ENCODE peak calls at places on chromosomes 13 and 19, in five cellular contexts. U is brain microvascular endothelial cell, O is IMR-90, L is stomach, Y is uterus. R is an unnamed sample.
A peak's percentile ranks its signal among the peaks of the same experiment; 100 is the strongest.

GRCh38 chr19:51036519-51036918 is 1.7 kb upstream of the KLK12 start:
- DNase-seq in U (no peak), O (no peak), L (no peak), Y (no peak), R (no peak)

GRCh38 chr19:4375620-4376228 is 24.6 kb downstream of the SH3GL1 start:
- DNase-seq in U (peak; percentile 59), O (peak; percentile 81), L (no peak), Y (peak; percentile 52), R (no peak)

GRCh38 chr19:49374665-49375434 is 11.2 kb downstream of the DKKL1 start:
- DNase-seq in U (no peak), O (no peak), L (no peak), Y (no peak), R (no peak)

GRCh38 chr13:32947886-32948285 is 68.3 kb upstream of the KL start:
- DNase-seq in U (no peak), O (no peak), L (no peak), Y (no peak), R (no peak)

GRCh38 chr19:8536282-8536681 is 22.3 kb upstream of the ZNF414 start:
- DNase-seq in U (no peak), O (no peak), L (no peak), Y (no peak), R (no peak)

GRCh38 chr19:39398297-39398864 is 7.2 kb downstream of the MED29 start:
- DNase-seq in U (peak; percentile 73), O (peak; percentile 84), L (peak; percentile 73), Y (peak; percentile 60), R (no peak)

GRCh38 chr13:41505209-41505835 is 48.0 kb downstream of the RGCC start:
- DNase-seq in U (peak; percentile 94), O (peak; percentile 96), L (no peak), Y (no peak), R (peak; percentile 11)

GRCh38 chr13:40261361-40261760 is 405.1 kb downstream of the FOXO1 start:
- DNase-seq in U (no peak), O (no peak), L (no peak), Y (no peak), R (no peak)

GRCh38 chr13:71886880-71887279 is 19.9 kb upstream of the DACH1 start:
- DNase-seq in U (no peak), O (no peak), L (no peak), Y (no peak), R (no peak)

GRCh38 chr19:39470724-39471339 is 9.8 kb upstream of the TIMM50 start:
- DNase-seq in U (peak; percentile 11), O (peak; percentile 12), L (no peak), Y (no peak), R (no peak)

GRCh38 chr19:55855160-55855559 is 18.8 kb downstream of the NLRP4 start:
- DNase-seq in U (no peak), O (no peak), L (no peak), Y (no peak), R (no peak)

GRCh38 chr13:49459580-49459979 is 15.5 kb downstream of the SETDB2 start:
- DNase-seq in U (no peak), O (no peak), L (no peak), Y (no peak), R (no peak)

GRCh38 chr19:55171440-55171839 is 5.0 kb upstream of the DNAAF3 start:
- DNase-seq in U (no peak), O (no peak), L (no peak), Y (no peak), R (no peak)

GRCh38 chr13:100129605-100130004 is 40.7 kb downstream of the PCCA start:
- DNase-seq in U (no peak), O (no peak), L (no peak), Y (no peak), R (no peak)

GRCh38 chr19:16527971-16528521 is 14.2 kb downstream of the CHERP start:
- DNase-seq in U (no peak), O (no peak), L (peak; percentile 41), Y (no peak), R (no peak)

GRCh38 chr19:35144600-35145436 is 1.8 kb downstream of the FXYD7 start:
- DNase-seq in U (no peak), O (no peak), L (peak; percentile 76), Y (no peak), R (no peak)

GRCh38 chr13:111897846-111898215 is 169.1 kb upstream of the SOX1 start:
- DNase-seq in U (no peak), O (no peak), L (no peak), Y (no peak), R (no peak)

GRCh38 chr13:85497652-85498051 is 301.6 kb downstream of the SLITRK6 start:
- DNase-seq in U (peak; percentile 99), O (peak; percentile 97), L (no peak), Y (no peak), R (peak; percentile 95)

GRCh38 chr13:19587635-19588300 is 26.4 kb upstream of the TPTE2 start:
- DNase-seq in U (peak; percentile 63), O (peak; percentile 52), L (no peak), Y (no peak), R (no peak)

GRCh38 chr13:33999830-34000605 is 182.1 kb downstream of the RFC3 start:
- DNase-seq in U (no peak), O (no peak), L (no peak), Y (no peak), R (no peak)

GRCh38 chr13:109900723-109901122 is 114.3 kb upstream of the IRS2 start:
- DNase-seq in U (no peak), O (no peak), L (no peak), Y (no peak), R (no peak)

GRCh38 chr13:77381059-77381458 is 54.2 kb upstream of the MYCBP2 start:
- DNase-seq in U (no peak), O (no peak), L (no peak), Y (no peak), R (no peak)

GRCh38 chr13:103188688-103189326 is 122.6 kb upstream of the SLC10A2 start:
- DNase-seq in U (no peak), O (no peak), L (no peak), Y (no peak), R (no peak)

GRCh38 chr13:46751811-46752635 is 44.9 kb downstream of the ESD start:
- DNase-seq in U (no peak), O (peak; percentile 45), L (no peak), Y (no peak), R (no peak)

GRCh38 chr19:43997631-43998290 is 5.0 kb upstream of the ZNF230 start:
- DNase-seq in U (peak; percentile 9), O (peak; percentile 24), L (no peak), Y (no peak), R (no peak)

GRCh38 chr19:34253711-34254551 is 423 bp upstream of the GARRE1 start:
- DNase-seq in U (no peak), O (peak; percentile 47), L (no peak), Y (peak; percentile 83), R (no peak)

GRCh38 chr19:45137179-45137761 is 23.5 kb downstream of the NKPD1 start:
- DNase-seq in U (no peak), O (no peak), L (no peak), Y (no peak), R (no peak)

GRCh38 chr19:14409157-14410053 is 9.7 kb downstream of the DDX39A start:
- DNase-seq in U (no peak), O (no peak), L (no peak), Y (no peak), R (no peak)

GRCh38 chr13:51225034-51225433 is 2.8 kb downstream of the FAM124A start:
- DNase-seq in U (no peak), O (no peak), L (no peak), Y (no peak), R (no peak)

GRCh38 chr13:84844473-84844872 is 954.7 kb downstream of the SLITRK6 start:
- DNase-seq in U (no peak), O (no peak), L (no peak), Y (no peak), R (no peak)

GRCh38 chr19:28710278-28710677 is 502.7 kb downstream of the UQCRFS1 start:
- DNase-seq in U (no peak), O (peak; percentile 67), L (no peak), Y (no peak), R (peak; percentile 36)

GRCh38 chr19:8148410-8149231 is 771 bp downstream of the FBN3 start:
- DNase-seq in U (no peak), O (no peak), L (no peak), Y (no peak), R (no peak)

GRCh38 chr19:15810335-15810734 is 5.1 kb downstream of the OR10H1 start:
- DNase-seq in U (no peak), O (no peak), L (peak; percentile 27), Y (peak; percentile 17), R (no peak)

GRCh38 chr19:18119243-18120105 is 21.9 kb downstream of the MAST3 start:
- DNase-seq in U (no peak), O (no peak), L (no peak), Y (no peak), R (no peak)
- H3K4me3 ChIP-seq in U (no peak overlapping the region), O (no peak overlapping the region), L (peak overlapping the region; percentile 78), Y (no peak overlapping the region), R (no peak overlapping the region)

GRCh38 chr13:26628706-26629105 is 71.2 kb downstream of the WASF3 start:
- DNase-seq in U (peak; percentile 24), O (peak; percentile 40), L (no peak), Y (no peak), R (no peak)
- TF ChIP-seq CTCF in U (peak; percentile 44), O (peak; percentile 42), L (no peak), Y (no peak), R (no peak)

DNA sequence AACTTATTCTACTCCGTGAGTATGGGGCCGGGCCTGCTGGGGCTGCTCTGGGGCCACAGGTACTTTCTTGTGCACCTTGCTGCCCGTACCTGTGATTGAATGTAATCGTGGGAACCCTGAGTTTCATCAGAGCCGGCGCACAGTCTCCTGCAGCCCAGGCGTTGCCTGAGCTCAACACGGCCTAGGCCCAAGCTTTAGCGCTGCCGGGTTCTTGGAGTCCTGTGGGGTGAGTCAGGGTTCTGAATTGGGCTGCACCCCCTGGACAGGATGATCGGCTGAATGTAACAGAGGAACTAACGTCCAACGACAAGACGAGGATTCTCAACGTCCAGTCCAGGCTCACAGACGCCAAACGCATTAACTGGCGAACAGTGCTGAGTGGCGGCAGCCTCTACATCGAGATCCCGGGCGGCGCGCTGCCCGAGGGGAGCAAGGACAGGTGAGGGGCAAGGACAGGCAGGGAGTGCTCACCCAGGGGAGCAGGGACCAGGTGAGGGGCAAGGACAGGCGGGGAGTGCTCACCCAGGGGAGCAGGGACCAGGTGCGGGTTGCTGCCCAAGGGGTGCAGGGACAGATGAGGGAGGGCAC is 10.4 kb downstream of the PEAK3 start:
- DNase-seq in U (peak; percentile 55), O (peak; percentile 75), L (no peak), Y (no peak), R (no peak)
- H3K4me3 ChIP-seq in U (peak overlapping the region; percentile 96), O (peak overlapping the region; percentile 71), L (peak overlapping the region; percentile 99), Y (peak overlapping the region; percentile 99), R (peak overlapping the region; percentile 95)

GRCh38 chr19:680287-681028 is 4.3 kb downstream of the FSTL3 start:
- DNase-seq in U (peak; percentile 99), O (peak; percentile 98), L (peak; percentile 100), Y (peak; percentile 99), R (peak; percentile 86)
- TF ChIP-seq CTCF in U (peak; percentile 17), O (peak; percentile 63), L (peak; percentile 40), Y (no peak), R (peak; percentile 36)

GRCh38 chr19:21138130-21138529 is 3.7 kb upstream of the ZNF431 start:
- DNase-seq in U (no peak), O (no peak), L (no peak), Y (no peak), R (no peak)
- H3K4me3 ChIP-seq in U (no peak overlapping the region), O (no peak overlapping the region), L (no peak overlapping the region), Y (no peak overlapping the region), R (no peak overlapping the region)

R was measured in retinal pigment epithelial cell.